ENCODE peak calls at places on chromosomes 5 and 9, in four cellular contexts. I is HL-60, K is mucosa of descending colon, Q is fibroblast of lung. G is an unnamed sample.

GRCh38 chr9:134327671-134328231 is 1.5 kb downstream of the RXRA start:
- DNase-seq in K (peak), Q (no peak), I (no peak), G (no peak)

GRCh38 chr5:149320791-149321330 is 24.4 kb upstream of the GRPEL2 start:
- DNase-seq in I (no peak), K (peak), Q (peak), G (peak)

GRCh38 chr5:129445379-129445778 is 14.7 kb upstream of the ADAMTS19 start:
- DNase-seq in Q (no peak), I (no peak), K (no peak), G (no peak)

GRCh38 chr5:155106221-155106620 is 92.7 kb downstream of the KIF4B start:
- DNase-seq in I (no peak), Q (no peak), K (no peak), G (no peak)

GRCh38 chr9:93092171-93092991 is 3.6 kb upstream of the CARD19 start:
- DNase-seq in K (peak), I (no peak), Q (no peak), G (peak)

GRCh38 chr5:43336159-43336558 is 22.9 kb upstream of the HMGCS1 start:
- DNase-seq in Q (peak), K (no peak), I (no peak), G (no peak)

GRCh38 chr9:137150485-137151060 is 11.6 kb downstream of the GRIN1 start:
- DNase-seq in I (peak), K (peak), Q (no peak), G (no peak)

GRCh38 chr5:24222866-24223265 is 421.9 kb downstream of the CDH10 start:
- DNase-seq in I (no peak), K (no peak), Q (peak), G (no peak)

GRCh38 chr5:81525690-81526089 is 131.8 kb upstream of the ACOT12 start:
- DNase-seq in Q (peak), I (peak), K (no peak), G (no peak)

GRCh38 chr9:134287591-134288518 is 38.4 kb upstream of the RXRA start:
- DNase-seq in I (no peak), K (peak), Q (no peak), G (no peak)

GRCh38 chr5:1329111-1329579 is 15.8 kb downstream of the CLPTM1L start:
- DNase-seq in Q (no peak), I (no peak), K (peak), G (peak)

GRCh38 chr5:9544502-9545300 is 1.2 kb downstream of the SEMA5A start:
- DNase-seq in I (peak), Q (peak), K (peak), G (peak)

GRCh38 chr5:57416246-57416996 is 66.2 kb downstream of the ACTBL2 start:
- DNase-seq in I (no peak), Q (peak), K (no peak), G (no peak)

GRCh38 chr5:141421489-141421855 is 621 bp downstream of the PCDHGA11 start:
- DNase-seq in K (no peak), Q (no peak), I (no peak), G (no peak)

GRCh38 chr5:10286552-10287227 is 21.0 kb downstream of the CMBL start:
- DNase-seq in I (no peak), Q (no peak), K (no peak), G (no peak)

GRCh38 chr9:87494970-87495471 is 2.6 kb upstream of the DAPK1 start:
- DNase-seq in K (no peak), I (no peak), Q (peak), G (no peak)

GRCh38 chr9:96382175-96382574 is 1.3 kb downstream of the SLC35D2 start:
- DNase-seq in I (no peak), Q (peak), K (no peak), G (no peak)

DNA sequence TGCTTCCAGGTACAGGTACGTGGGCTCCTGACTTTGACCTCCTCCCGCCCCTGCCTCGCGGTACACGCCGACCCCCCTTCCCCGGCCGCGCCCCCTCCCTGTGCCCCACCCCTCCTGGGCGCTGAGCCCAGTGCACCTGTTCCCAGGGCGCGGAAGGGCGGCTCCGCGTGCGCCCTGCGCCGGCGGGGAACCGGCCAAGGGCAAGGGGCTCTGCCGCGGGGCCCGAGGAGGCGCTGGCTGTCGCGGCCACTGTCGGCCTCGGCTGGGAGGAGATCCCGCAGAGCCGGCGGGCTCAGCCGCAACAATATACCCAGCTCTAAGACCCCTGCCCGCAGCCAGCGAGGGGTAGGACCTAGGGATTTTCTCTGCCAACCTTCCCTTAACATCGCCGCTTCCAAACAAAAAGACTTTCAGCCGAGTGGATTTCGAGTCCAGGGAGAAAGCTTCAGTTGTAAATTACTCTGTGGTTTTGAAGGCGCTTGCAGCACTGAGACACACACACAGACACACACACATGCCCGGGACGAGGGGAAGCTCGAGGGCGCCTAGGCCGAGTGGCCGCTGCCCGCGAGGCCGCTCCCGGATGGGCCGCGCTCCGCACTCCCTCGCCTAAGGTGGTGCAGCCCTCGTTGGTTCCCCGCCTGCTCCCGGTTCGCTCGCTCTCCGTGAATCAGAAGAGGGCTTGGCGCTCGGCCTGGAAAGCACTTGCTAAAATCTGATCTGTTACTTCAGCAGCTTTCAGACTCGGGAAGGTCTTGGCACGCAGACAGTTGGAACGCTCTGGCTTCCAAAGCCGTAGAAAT is 1.2 kb downstream of the FGF18 start:
- DNase-seq in I (no peak), Q (peak), K (peak), G (peak)
- H3K4me3 ChIP-seq in I (no peak), Q (peak), K (no peak), G (peak)

GRCh38 chr9:128918921-128919320 is 1.9 kb upstream of the PHYHD1 start:
- DNase-seq in Q (no peak), K (no peak), I (no peak), G (no peak)

GRCh38 chr9:128913995-128914772 is 6.6 kb upstream of the PHYHD1 start:
- DNase-seq in Q (no peak), I (no peak), K (no peak), G (no peak)

GRCh38 chr9:128917151-128917849 is 3.5 kb upstream of the PHYHD1 start:
- DNase-seq in Q (peak), I (no peak), K (peak), G (peak)

GRCh38 chr9:128916745-128917144 is 4.0 kb upstream of the PHYHD1 start:
- DNase-seq in Q (no peak), K (no peak), I (no peak), G (no peak)

GRCh38 chr9:128916204-128916603 is 4.6 kb upstream of the PHYHD1 start:
- DNase-seq in I (no peak), K (no peak), Q (no peak), G (peak)
- H3K4me3 ChIP-seq in I (no peak), K (no peak), Q (no peak), G (peak)

DNA sequence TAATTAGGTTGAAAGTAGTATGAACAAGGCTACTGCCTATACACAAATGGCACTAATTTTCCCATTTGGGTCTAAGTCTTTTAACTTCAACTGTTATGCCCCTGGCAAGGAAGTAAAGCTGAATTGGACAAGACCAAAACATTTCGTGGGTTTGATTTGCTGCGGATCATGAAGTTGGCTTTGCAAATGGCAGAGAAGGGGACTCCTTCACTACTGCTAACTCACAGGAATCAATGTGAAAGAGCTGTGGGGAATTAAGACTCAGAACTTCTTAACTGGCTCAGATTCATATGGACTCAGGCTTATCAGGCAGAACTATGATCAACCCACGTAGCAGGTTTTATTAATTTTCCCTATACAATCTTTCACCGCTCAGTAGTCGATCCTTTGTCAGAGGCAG is 73.8 kb upstream of the IFNE start:
- DNase-seq in Q (peak), K (no peak), I (no peak), G (no peak)
- H3K4me3 ChIP-seq in Q (peak), K (no peak), I (no peak), G (no peak)

GRCh38 chr5:175728316-175728715 is 70.4 kb downstream of the HRH2 start:
- DNase-seq in I (no peak), Q (no peak), K (no peak), G (no peak)
- H3K4me3 ChIP-seq in I (no peak), Q (no peak), K (no peak), G (no peak)

GRCh38 chr9:4987996-4988421 is 2.9 kb downstream of the JAK2 start:
- DNase-seq in K (no peak), Q (peak), I (peak), G (no peak)
- H3K4me3 ChIP-seq in K (no peak), Q (peak), I (peak), G (peak)

GRCh38 chr5:64691333-64691732 is 1.0 kb downstream of the SHISAL2B start:
- DNase-seq in Q (no peak), K (no peak), I (no peak), G (no peak)

GRCh38 chr5:64688965-64689364 is 1.3 kb upstream of the SHISAL2B start:
- DNase-seq in K (no peak), Q (no peak), I (no peak), G (no peak)

GRCh38 chr5:64690104-64690416 is 243 bp upstream of the SHISAL2B start:
- DNase-seq in Q (no peak), K (no peak), I (no peak), G (no peak)

GRCh38 chr5:64693636-64694035 is 3.3 kb downstream of the SHISAL2B start:
- DNase-seq in Q (no peak), K (no peak), I (no peak), G (no peak)

DNA sequence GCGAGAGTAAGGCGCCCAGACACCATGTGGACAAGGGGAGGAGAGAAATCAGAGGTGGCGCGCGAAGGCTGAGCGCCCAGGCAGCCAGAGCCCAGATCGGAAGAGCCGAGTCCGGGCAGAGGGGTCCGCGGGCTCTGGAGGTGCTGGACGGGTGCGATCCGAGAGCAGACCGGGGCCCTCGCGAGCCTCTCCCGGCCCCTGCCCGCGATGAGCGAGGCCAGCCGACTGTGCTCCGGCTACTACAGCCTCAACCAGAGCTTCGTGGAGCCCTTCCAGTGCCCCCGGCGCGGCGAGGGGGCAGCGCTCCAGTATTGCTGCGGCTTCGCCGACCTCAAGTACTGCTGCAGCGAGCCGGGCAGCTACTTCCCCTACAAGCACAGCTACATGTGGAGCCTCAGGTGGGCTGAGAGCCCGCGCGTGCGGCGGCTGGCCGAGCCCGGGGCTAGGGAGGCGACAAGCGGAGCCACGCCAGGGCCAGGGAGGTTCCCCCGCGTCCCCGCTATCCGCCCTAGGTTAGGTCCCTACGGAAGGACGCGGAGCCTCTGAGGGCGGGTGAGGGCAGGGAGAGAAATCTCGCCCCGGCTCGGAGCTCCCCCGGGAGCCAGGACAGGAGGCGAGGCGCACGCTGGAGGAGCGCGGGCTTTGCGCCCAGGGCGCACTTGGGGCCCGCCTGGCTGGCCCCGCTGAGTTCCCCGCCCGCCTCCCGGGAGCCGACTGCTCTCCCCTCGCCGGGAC is at the start of gene SHISAL2B:
- DNase-seq in K (no peak), I (peak), Q (peak), G (no peak)
- H3K4me3 ChIP-seq in K (no peak), I (peak), Q (peak), G (no peak)

GRCh38 chr5:178673801-178674200 is 47.0 kb upstream of the CLK4 start:
- DNase-seq in K (no peak), Q (no peak), I (no peak), G (peak)

GRCh38 chr5:178671745-178672144 is 44.9 kb upstream of the CLK4 start:
- DNase-seq in Q (no peak), I (no peak), K (no peak), G (no peak)

GRCh38 chr5:178672635-178673034 is 45.8 kb upstream of the CLK4 start:
- DNase-seq in Q (no peak), I (no peak), K (no peak), G (no peak)

GRCh38 chr5:178675922-178676321 is 49.1 kb upstream of the CLK4 start:
- DNase-seq in I (no peak), K (no peak), Q (peak), G (no peak)

DNA sequence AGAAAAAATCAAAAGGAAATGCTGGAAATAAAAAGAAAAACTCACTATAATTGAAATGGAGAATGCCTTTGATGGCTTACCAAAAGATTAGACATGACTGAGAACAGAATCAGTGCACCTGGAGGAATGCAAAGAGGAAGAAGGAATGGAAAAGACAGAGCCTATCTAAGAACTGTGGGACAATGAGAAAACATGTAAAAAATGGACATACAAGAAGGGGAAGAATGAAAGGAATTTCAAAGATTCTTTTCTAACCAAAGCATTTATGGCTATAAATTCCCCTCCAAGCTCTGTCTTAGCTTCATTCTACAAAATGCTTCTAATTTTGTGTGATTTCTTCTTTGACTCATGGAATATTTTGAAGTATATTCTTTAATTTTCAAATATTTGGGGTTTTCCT is 47.5 kb upstream of the CLK4 start:
- DNase-seq in K (no peak), I (no peak), Q (peak), G (no peak)
- H3K4me3 ChIP-seq in K (no peak), I (no peak), Q (no peak), G (no peak)

DNA sequence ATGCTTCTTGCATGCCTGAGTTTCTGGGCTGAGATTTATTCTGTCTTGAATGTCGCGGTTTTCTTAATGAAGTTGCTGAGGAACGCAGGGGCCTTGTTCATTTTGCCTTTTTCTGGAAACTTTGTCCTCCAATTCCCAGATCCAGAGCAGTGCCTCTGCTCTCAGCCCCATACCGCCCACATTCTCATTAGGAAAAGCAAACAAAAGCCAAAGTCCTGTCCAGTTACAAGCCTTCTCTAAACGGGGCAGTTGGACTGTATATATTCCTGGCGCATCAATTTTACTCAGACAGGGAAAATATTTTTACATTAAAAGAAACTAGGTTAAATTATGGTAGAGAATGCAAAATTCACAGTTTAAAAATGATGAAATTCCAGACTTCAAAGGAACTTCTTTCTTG is 1.2 kb upstream of the PSAT1 start:
- DNase-seq in Q (no peak), I (no peak), K (no peak), G (no peak)
- H3K4me3 ChIP-seq in Q (peak), I (no peak), K (no peak), G (no peak)

G was measured in upper lobe of right lung.